ENCODE peak calls at places on chromosomes 5 and 9, in nine cellular contexts. J is left lung; P is activated CD8-positive, alpha-beta memory T cell treated with anti-CD3 and anti-CD28 coated beads for 1 hour; H is naive thymus-derived CD8-positive, alpha-beta T cell; L is AG20443; I is psoas muscle; O is NCI-H82; Y is stimulated activated CD4-positive, alpha-beta T cell treated with anti-CD3 and anti-CD28 coated beads, Interleukin-1b, Interleukin-23, amount 100 ng/mL, for 48 hours; A is activated CD4-positive, alpha-beta memory T cell treated with anti-CD3 and anti-CD28 coated beads, Interleukin-2, amount 10 ng/mL, durations not matched to agents 7 days and 5 days. E is an unnamed sample.

GRCh38 chr5:124741711-124742496 is 4.5 kb downstream of the ZNF608 start:
- DNase-seq in O (peak), L (peak), I (no peak), Y (no peak), P (no peak), H (no peak), J (no peak), A (no peak), E (peak)

GRCh38 chr9:133333566-133333965 is 2.4 kb downstream of the SURF6 start:
- DNase-seq in P (no peak), H (no peak), Y (no peak), L (no peak), O (no peak), I (peak), A (no peak), J (peak), E (no peak)

GRCh38 chr5:34894716-34895115 is 20.6 kb downstream of the RAD1 start:
- DNase-seq in Y (no peak), A (no peak), J (no peak), P (no peak), H (no peak), L (no peak), O (no peak), I (no peak), E (no peak)

GRCh38 chr5:8508196-8508595 is 639.2 kb downstream of the MTRR start:
- DNase-seq in A (no peak), O (no peak), J (no peak), P (no peak), L (no peak), I (no peak), H (no peak), Y (no peak), E (no peak)

GRCh38 chr9:84781431-84781830 is 111.9 kb downstream of the NTRK2 start:
- DNase-seq in L (no peak), O (peak), A (peak), P (no peak), I (no peak), Y (no peak), H (no peak), J (no peak), E (no peak)

GRCh38 chr5:1004598-1005361 is 3.8 kb upstream of the NKD2 start:
- DNase-seq in P (no peak), I (peak), O (peak), Y (no peak), A (peak), L (peak), J (peak), H (peak), E (no peak)

GRCh38 chr9:81814794-81815464 is 113.3 kb upstream of the SPATA31D4 start:
- DNase-seq in O (peak), A (no peak), J (no peak), L (no peak), I (no peak), H (no peak), Y (no peak), P (no peak), E (no peak)

GRCh38 chr9:76926324-76926731 is 20.4 kb upstream of the PRUNE2 start:
- DNase-seq in L (peak), J (no peak), H (no peak), O (no peak), P (no peak), I (no peak), A (no peak), Y (no peak), E (no peak)

GRCh38 chr5:79229357-79230174 is 6.4 kb upstream of the JMY start:
- DNase-seq in J (no peak), Y (peak), H (no peak), I (no peak), L (peak), P (no peak), A (peak), O (peak), E (no peak)

GRCh38 chr9:111052831-111053230 is 14.6 kb upstream of the LPAR1 start:
- DNase-seq in L (peak), P (no peak), O (no peak), J (no peak), Y (no peak), I (no peak), A (no peak), H (no peak), E (no peak)

GRCh38 chr9:12544700-12545099 is 148.5 kb upstream of the TYRP1 start:
- DNase-seq in P (no peak), L (no peak), O (no peak), I (no peak), J (no peak), H (no peak), Y (no peak), A (no peak), E (no peak)

GRCh38 chr5:54868511-54869483 is 116.6 kb downstream of the ESM1 start:
- DNase-seq in O (no peak), I (no peak), Y (peak), J (no peak), H (no peak), A (no peak), L (no peak), P (no peak), E (no peak)

GRCh38 chr5:18329346-18329745 is 695.1 kb downstream of the TAF11L14 start:
- DNase-seq in Y (no peak), L (no peak), H (no peak), A (no peak), I (no peak), O (no peak), J (no peak), P (no peak), E (no peak)

GRCh38 chr5:130571076-130571475 is 594.0 kb downstream of the HINT1 start:
- DNase-seq in I (no peak), P (no peak), J (no peak), L (no peak), H (no peak), O (no peak), A (no peak), Y (no peak), E (no peak)

GRCh38 chr5:1724822-1725602 is 74.6 kb downstream of the MRPL36 start:
- DNase-seq in J (peak), H (no peak), A (peak), O (no peak), P (no peak), Y (no peak), I (no peak), L (peak), E (no peak)

GRCh38 chr9:98532574-98532973 is 176.2 kb downstream of the GABBR2 start:
- DNase-seq in L (no peak), P (no peak), O (no peak), A (no peak), I (no peak), H (no peak), J (no peak), Y (no peak), E (no peak)

GRCh38 chr5:61631438-61631941 is 299.4 kb downstream of the ZSWIM6 start:
- DNase-seq in J (no peak), P (no peak), O (no peak), A (no peak), H (no peak), L (peak), Y (no peak), I (peak), E (peak)

GRCh38 chr9:27212191-27212590 is 84.8 kb downstream of the EQTN start:
- DNase-seq in L (no peak), O (no peak), P (no peak), Y (no peak), I (no peak), J (no peak), H (no peak), A (no peak), E (no peak)

GRCh38 chr9:36284226-36284625 is 26.0 kb upstream of the GNE start:
- DNase-seq in O (no peak), J (no peak), H (no peak), L (no peak), I (no peak), P (no peak), A (no peak), Y (no peak), E (no peak)

GRCh38 chr9:95971815-95972214 is 96.3 kb downstream of the ERCC6L2 start:
- DNase-seq in J (no peak), O (no peak), L (no peak), I (no peak), P (no peak), H (no peak), A (no peak), Y (no peak), E (no peak)

GRCh38 chr5:4571248-4571950 is 568.7 kb upstream of the ADAMTS16 start:
- DNase-seq in Y (no peak), O (no peak), L (no peak), H (no peak), I (no peak), A (no peak), J (no peak), P (no peak), E (no peak)

GRCh38 chr5:127396490-127397155 is 106.0 kb downstream of the MEGF10 start:
- DNase-seq in Y (no peak), P (no peak), O (no peak), L (no peak), H (no peak), I (no peak), J (peak), A (no peak), E (no peak)

GRCh38 chr9:129888085-129888808 is 53.0 kb downstream of the USP20 start:
- DNase-seq in Y (peak), J (peak), H (peak), P (peak), L (no peak), A (peak), O (no peak), I (peak), E (no peak)

GRCh38 chr5:150509992-150510391 is 2.1 kb downstream of the NDST1 start:
- DNase-seq in A (no peak), P (no peak), Y (no peak), O (no peak), J (no peak), L (no peak), H (no peak), I (peak), E (no peak)

GRCh38 chr5:113169720-113170119 is 193.1 kb downstream of the DCP2 start:
- DNase-seq in Y (no peak), P (no peak), H (no peak), I (no peak), J (no peak), O (no peak), L (no peak), A (no peak), E (no peak)

GRCh38 chr9:121559183-121559582 is 59.5 kb upstream of the GGTA1 start:
- DNase-seq in O (no peak), Y (no peak), H (no peak), P (no peak), I (no peak), L (no peak), J (no peak), A (no peak), E (no peak)

GRCh38 chr9:92894711-92895362 is 17.0 kb upstream of the ZNF484 start:
- DNase-seq in H (no peak), J (no peak), Y (no peak), P (no peak), I (no peak), O (no peak), L (no peak), A (no peak), E (no peak)

GRCh38 chr9:86545085-86545484 is 190.9 kb upstream of the TUT7 start:
- DNase-seq in P (no peak), Y (no peak), I (no peak), L (peak), J (no peak), H (no peak), A (no peak), O (no peak), E (no peak)

GRCh38 chr9:108743901-108744371 is 111.8 kb downstream of the ACTL7B start:
- DNase-seq in I (no peak), Y (no peak), P (no peak), L (peak), H (no peak), O (peak), A (no peak), J (no peak), E (no peak)

GRCh38 chr9:20693068-20693467 is 9.0 kb downstream of the FOCAD start:
- DNase-seq in Y (no peak), H (no peak), O (no peak), J (no peak), P (no peak), A (no peak), L (no peak), I (no peak), E (no peak)

GRCh38 chr5:158758666-158759065 is 341.1 kb downstream of the EBF1 start:
- DNase-seq in L (peak), H (no peak), I (no peak), O (no peak), P (no peak), J (no peak), Y (no peak), A (no peak), E (no peak)

GRCh38 chr5:132820162-132820754 is 7.2 kb downstream of the SOWAHA start:
- DNase-seq in I (peak), O (peak), H (peak), J (peak), Y (peak), A (peak), L (peak), P (peak), E (peak)

GRCh38 chr5:113232246-113232645 is 202.5 kb downstream of the TSSK1B start:
- DNase-seq in I (no peak), O (peak), L (peak), H (no peak), Y (no peak), J (no peak), A (no peak), P (no peak), E (no peak)

GRCh38 chr5:112479418-112479817 is 60.3 kb upstream of the EPB41L4A start:
- DNase-seq in O (no peak), J (no peak), P (no peak), A (no peak), I (no peak), H (no peak), L (peak), Y (no peak), E (no peak)

GRCh38 chr5:5719292-5719691 is 296.8 kb downstream of the ICE1 start:
- DNase-seq in J (no peak), O (no peak), L (no peak), P (no peak), H (no peak), I (no peak), Y (no peak), A (no peak), E (no peak)

E was measured in hypothalamus.